ENCODE peak calls at places on chromosome 15, in six cellular contexts. E is pancreas; C is erythroblast; W is CD8-positive, alpha-beta T cell; I is Calu3; L is NCI-H526 treated with DMSO at 0.1 percent for 48 hours. K is an unnamed sample.

GRCh38 chr15:61318276-61318675 is 89.2 kb upstream of the RORA start:
- DNase-seq in E (peak; percentile 22), C (no peak), W (no peak), I (no peak), L (no peak), K (no peak)

GRCh38 chr15:25930931-25931330 is 67.8 kb upstream of the ATP10A start:
- DNase-seq in E (no peak), C (no peak), W (no peak), I (no peak), L (no peak), K (no peak)

GRCh38 chr15:74178326-74179100 is 5.0 kb downstream of the ISLR start:
- DNase-seq in E (no peak), C (no peak), W (no peak), I (no peak), L (no peak), K (no peak)

GRCh38 chr15:71106802-71107500 is 8.3 kb upstream of the THSD4 start:
- DNase-seq in E (no peak), C (no peak), W (no peak), I (no peak), L (no peak), K (no peak)

GRCh38 chr15:81297580-81298575 is 26.1 kb downstream of the STARD5 start:
- DNase-seq in E (no peak), C (no peak), W (no peak), I (no peak), L (no peak), K (no peak)

GRCh38 chr15:53569756-53570480 is 189.5 kb downstream of the WDR72 start:
- DNase-seq in E (no peak), C (no peak), W (no peak), I (no peak), L (no peak), K (no peak)

GRCh38 chr15:39287322-39288195 is 293.3 kb upstream of the THBS1 start:
- DNase-seq in E (no peak), C (no peak), W (no peak), I (no peak), L (no peak), K (no peak)

GRCh38 chr15:37056168-37056893 is 44.0 kb downstream of the MEIS2 start:
- DNase-seq in E (no peak), C (no peak), W (no peak), I (no peak), L (no peak), K (peak; percentile 46)

GRCh38 chr15:41154412-41154811 is 38.3 kb upstream of the INO80 start:
- DNase-seq in E (no peak), C (no peak), W (no peak), I (no peak), L (no peak), K (no peak)

GRCh38 chr15:44081223-44082013 is 113.7 kb downstream of the FRMD5 start:
- DNase-seq in E (no peak), C (no peak), W (no peak), I (no peak), L (no peak), K (no peak)

GRCh38 chr15:36827824-36828223 is 248.4 kb downstream of the CDIN1 start:
- DNase-seq in E (no peak), C (no peak), W (no peak), I (no peak), L (no peak), K (no peak)

GRCh38 chr15:87733005-87733404 is 523.5 kb downstream of the NTRK3 start:
- DNase-seq in E (no peak), C (no peak), W (no peak), I (no peak), L (no peak), K (no peak)

GRCh38 chr15:80371924-80372323 is 32.3 kb upstream of the ARNT2 start:
- DNase-seq in E (no peak), C (no peak), W (no peak), I (no peak), L (no peak), K (peak; percentile 18)

GRCh38 chr15:100710213-100710612 is 107.8 kb downstream of the ASB7 start:
- DNase-seq in E (no peak), C (no peak), W (no peak), I (no peak), L (no peak), K (no peak)

GRCh38 chr15:53716909-53717878 is 42.3 kb downstream of the WDR72 start:
- DNase-seq in E (no peak), C (no peak), W (no peak), I (no peak), L (no peak), K (peak; percentile 21)

GRCh38 chr15:72758195-72758594 is 25.4 kb downstream of the ADPGK start:
- DNase-seq in E (no peak), C (no peak), W (no peak), I (no peak), L (no peak), K (no peak)

GRCh38 chr15:43046484-43046883 is 59.4 kb downstream of the UBR1 start:
- DNase-seq in E (no peak), C (no peak), W (no peak), I (no peak), L (no peak), K (no peak)

GRCh38 chr15:78550194-78550593 is 9.9 kb downstream of the PSMA4 start:
- DNase-seq in E (no peak), C (no peak), W (no peak), I (no peak), L (no peak), K (no peak)

GRCh38 chr15:57245130-57245529 is 131.2 kb upstream of the CGNL1 start:
- DNase-seq in E (no peak), C (no peak), W (no peak), I (no peak), L (no peak), K (no peak)

GRCh38 chr15:101348643-101349496 is 53.8 kb upstream of the SNRPA1 start:
- DNase-seq in E (no peak), C (no peak), W (no peak), I (peak; percentile 63), L (no peak), K (no peak)

GRCh38 chr15:26201177-26201858 is 338.2 kb upstream of the ATP10A start:
- DNase-seq in E (no peak), C (no peak), W (no peak), I (no peak), L (no peak), K (peak; percentile 46)

GRCh38 chr15:77083381-77084160 is 12.7 kb upstream of the TSPAN3 start:
- DNase-seq in E (peak; percentile 90), C (peak; percentile 60), W (peak; percentile 59), I (peak; percentile 78), L (peak; percentile 95), K (peak; percentile 92)

GRCh38 chr15:63522143-63522531 is 17.7 kb downstream of the USP3 start:
- DNase-seq in E (no peak), C (no peak), W (no peak), I (no peak), L (no peak), K (no peak)

GRCh38 chr15:99454107-99454809 is 111.5 kb upstream of the MEF2A start:
- DNase-seq in E (no peak), C (no peak), W (no peak), I (no peak), L (no peak), K (no peak)

GRCh38 chr15:92733090-92733933 is 77.7 kb upstream of the FAM174B start:
- DNase-seq in E (no peak), C (no peak), W (no peak), I (no peak), L (no peak), K (no peak)

GRCh38 chr15:25759421-25759820 is 103.7 kb downstream of the ATP10A start:
- DNase-seq in E (no peak), C (no peak), W (no peak), I (no peak), L (no peak), K (no peak)

GRCh38 chr15:94910166-94910565 is 678.8 kb downstream of the MCTP2 start:
- DNase-seq in E (no peak), C (no peak), W (no peak), I (no peak), L (no peak), K (no peak)

GRCh38 chr15:70096215-70096974 is 1.3 kb downstream of the TLE3 start:
- DNase-seq in E (peak; percentile 64), C (peak; percentile 68), W (peak; percentile 61), I (peak; percentile 64), L (peak; percentile 35), K (no peak)

K was measured in GM23338.